ENCODE peak calls at places on chromosomes 12 and 14, in five cellular contexts. S, F, A, N and O are unnamed samples.

GRCh38 chr12:91704446-91704845 is 441.2 kb downstream of the BTG1 start:
- DNase-seq in S (peak), F (no peak), A (no peak), N (no peak), O (no peak)

GRCh38 chr14:85358136-85358785 is 171.7 kb upstream of the FLRT2 start:
- DNase-seq in S (no peak), F (no peak), A (no peak), N (no peak), O (no peak)

GRCh38 chr12:92299744-92300143 is 154.1 kb upstream of the BTG1 start:
- DNase-seq in S (no peak), F (no peak), A (no peak), N (no peak), O (no peak)

GRCh38 chr12:98901189-98901588 is 256.1 kb downstream of the APAF1 start:
- DNase-seq in S (no peak), F (no peak), A (no peak), N (no peak), O (no peak)

GRCh38 chr14:30872602-30873001 is 1.8 kb upstream of the COCH start:
- DNase-seq in S (no peak), F (no peak), A (no peak), N (no peak), O (no peak)

GRCh38 chr12:56487448-56488040 is 417 bp downstream of the GLS2 start:
- DNase-seq in S (no peak), F (no peak), A (no peak), N (peak), O (no peak)

GRCh38 chr14:65849558-65849957 is 437.0 kb downstream of the FUT8 start:
- DNase-seq in S (no peak), F (no peak), A (no peak), N (no peak), O (no peak)

GRCh38 chr12:50545783-50546182 is 41.0 kb downstream of the DIP2B start:
- DNase-seq in S (no peak), F (no peak), A (no peak), N (no peak), O (no peak)

GRCh38 chr12:48970702-48971334 is 717 bp downstream of the WNT10B start:
- DNase-seq in S (no peak), F (peak), A (no peak), N (no peak), O (no peak)

GRCh38 chr14:104138098-104138890 is at the start of gene KIF26A:
- DNase-seq in S (peak), F (peak), A (no peak), N (no peak), O (no peak)

GRCh38 chr12:96886998-96887677 is 19.9 kb upstream of the NEDD1 start:
- DNase-seq in S (no peak), F (no peak), A (no peak), N (no peak), O (no peak)

GRCh38 chr12:67893003-67893402 is 96.2 kb upstream of the IFNG-AS1 start:
- DNase-seq in S (no peak), F (no peak), A (no peak), N (no peak), O (no peak)

GRCh38 chr12:57215668-57216013 is 953 bp upstream of the NXPH4 start:
- DNase-seq in S (no peak), F (no peak), A (no peak), N (no peak), O (peak)

GRCh38 chr12:67650528-67651379 is 2.2 kb downstream of the DYRK2 start:
- DNase-seq in S (no peak), F (no peak), A (no peak), N (no peak), O (no peak)

GRCh38 chr12:51082561-51083139 is 746 bp downstream of the CSRNP2 start:
- DNase-seq in S (peak), F (no peak), A (no peak), N (peak), O (no peak)

GRCh38 chr12:43407816-43408645 is 144.0 kb downstream of the ADAMTS20 start:
- DNase-seq in S (no peak), F (no peak), A (no peak), N (no peak), O (no peak)

GRCh38 chr14:64801800-64802199 is 77.9 kb downstream of the SPTB start:
- DNase-seq in S (peak), F (peak), A (no peak), N (peak), O (no peak)

GRCh38 chr14:38207830-38208815 is at the start of gene SSTR1:
- DNase-seq in S (no peak), F (no peak), A (no peak), N (peak), O (no peak)

GRCh38 chr12:66823857-66824570 is 145.1 kb upstream of the GRIP1 start:
- DNase-seq in S (peak), F (no peak), A (no peak), N (no peak), O (no peak)

GRCh38 chr14:54762296-54762695 is 140.3 kb downstream of the GCH1 start:
- DNase-seq in S (no peak), F (peak), A (no peak), N (no peak), O (no peak)

GRCh38 chr12:6937481-6938352 is 5.9 kb upstream of the RNU7-1 start:
- DNase-seq in S (peak), F (peak), A (peak), N (peak), O (no peak)

GRCh38 chr14:34682787-34683321 is 31.5 kb downstream of the CFL2 start:
- DNase-seq in S (no peak), F (no peak), A (no peak), N (no peak), O (no peak)

GRCh38 chr12:104742551-104742961 is 215.5 kb downstream of the SLC41A2 start:
- DNase-seq in S (no peak), F (no peak), A (no peak), N (no peak), O (no peak)

GRCh38 chr12:101172316-101172715 is 37.7 kb downstream of the SLC5A8 start:
- DNase-seq in S (peak), F (peak), A (no peak), N (peak), O (peak)

GRCh38 chr12:124381454-124382207 is 86.7 kb downstream of the RFLNA start:
- DNase-seq in S (peak), F (no peak), A (no peak), N (no peak), O (no peak)

GRCh38 chr12:124380793-124381453 is 86.0 kb downstream of the RFLNA start:
- DNase-seq in S (no peak), F (no peak), A (no peak), N (no peak), O (no peak)

GRCh38 chr12:124379379-124379937 is 84.6 kb downstream of the RFLNA start:
- DNase-seq in S (no peak), F (no peak), A (no peak), N (no peak), O (no peak)

GRCh38 chr12:124377981-124378509 is 83.2 kb downstream of the RFLNA start:
- DNase-seq in S (no peak), F (no peak), A (no peak), N (no peak), O (no peak)

GRCh38 chr12:124379938-124380754 is 85.3 kb downstream of the RFLNA start:
- DNase-seq in S (peak), F (no peak), A (no peak), N (no peak), O (no peak)
- TF ChIP-seq KDM1A in S (no peak), F (no peak), A (no peak), N (no peak), O (no peak)

GRCh38 chr12:26275313-26276257 is 80.2 kb downstream of the SSPN start:
- DNase-seq in S (peak), F (no peak), A (no peak), N (peak), O (no peak)

GRCh38 chr12:26271889-26272492 is 76.6 kb downstream of the SSPN start:
- DNase-seq in S (peak), F (no peak), A (peak), N (no peak), O (no peak)

GRCh38 chr12:26276709-26277108 is 81.3 kb downstream of the SSPN start:
- DNase-seq in S (no peak), F (no peak), A (no peak), N (no peak), O (no peak)

GRCh38 chr12:26273811-26274210 is 78.4 kb downstream of the SSPN start:
- DNase-seq in S (no peak), F (peak), A (no peak), N (no peak), O (no peak)

GRCh38 chr12:26274441-26275312 is 79.3 kb downstream of the SSPN start:
- DNase-seq in S (peak), F (peak), A (peak), N (peak), O (no peak)
- TF ChIP-seq KDM1A in S (no peak), F (peak), A (no peak), N (peak), O (no peak)

GRCh38 chr14:60002819-60003492 is 83.0 kb downstream of the LRRC9 start:
- DNase-seq in S (no peak), F (no peak), A (no peak), N (peak), O (no peak)
- TF ChIP-seq KDM1A in S (no peak), F (no peak), A (no peak), N (no peak), O (no peak)

GRCh38 chr14:68762944-68763831 is 29.7 kb downstream of the ZFP36L1 start:
- DNase-seq in S (no peak), F (peak), A (no peak), N (peak), O (no peak)
- TF ChIP-seq KDM1A in S (no peak), F (peak), A (no peak), N (no peak), O (no peak)

GRCh38 chr14:25041484-25041883 is 8.5 kb downstream of the STXBP6 start:
- DNase-seq in S (no peak), F (no peak), A (no peak), N (no peak), O (no peak)

GRCh38 chr14:25044299-25044698 is 5.6 kb downstream of the STXBP6 start:
- DNase-seq in S (no peak), F (no peak), A (no peak), N (no peak), O (no peak)

GRCh38 chr14:25039933-25040332 is 10.0 kb downstream of the STXBP6 start:
- DNase-seq in S (no peak), F (no peak), A (no peak), N (no peak), O (no peak)

GRCh38 chr14:25041898-25042297 is 8.0 kb downstream of the STXBP6 start:
- DNase-seq in S (no peak), F (no peak), A (no peak), N (no peak), O (no peak)

DNA sequence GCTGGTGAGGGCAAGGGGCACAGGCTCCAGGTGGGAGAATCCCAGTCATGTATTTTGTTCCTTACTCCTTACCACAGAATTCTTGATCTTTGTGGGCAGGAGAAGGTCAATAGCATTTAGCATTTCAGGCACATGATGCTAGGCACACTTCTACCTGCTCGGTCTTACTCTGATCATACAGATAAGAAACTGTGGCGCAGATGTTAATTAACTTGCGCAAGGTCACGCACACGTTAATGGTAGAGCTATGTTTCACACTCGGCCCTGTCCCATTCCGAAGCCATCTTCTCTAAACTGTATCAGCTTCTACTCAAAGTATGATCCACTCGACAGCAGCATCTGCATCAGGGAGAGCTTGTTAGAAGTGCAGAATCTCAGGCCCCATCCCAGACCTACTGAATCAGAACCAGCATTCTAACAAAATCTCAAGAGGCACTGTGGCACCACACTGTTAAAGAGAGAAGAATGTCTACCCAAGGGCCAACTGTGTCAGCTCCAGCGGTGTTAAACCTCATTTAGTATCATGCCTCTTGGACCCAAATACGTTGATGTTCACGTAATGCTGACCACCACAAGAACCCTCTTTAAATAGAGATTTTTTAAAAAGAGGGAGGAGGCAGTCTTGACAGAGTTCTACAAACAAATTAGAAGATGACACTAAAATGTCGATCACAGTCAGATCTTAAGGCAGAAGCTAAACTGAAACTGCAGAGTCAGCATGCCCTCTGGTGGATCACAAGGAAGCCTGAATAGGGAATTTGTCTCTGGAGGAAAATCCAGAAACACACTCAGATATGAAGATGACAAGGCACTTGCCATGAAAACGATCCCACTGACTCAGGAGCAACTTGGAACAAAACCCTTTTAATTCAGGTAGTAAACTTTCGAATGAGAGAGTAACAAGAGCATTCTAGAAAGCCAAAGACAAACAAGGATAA is 7.3 kb downstream of the STXBP6 start:
- DNase-seq in S (peak), F (no peak), A (no peak), N (peak), O (no peak)
- TF ChIP-seq KDM1A in S (no peak), F (no peak), A (no peak), N (no peak), O (no peak)

GRCh38 chr14:29536886-29537511 is 390.6 kb downstream of the PRKD1 start:
- DNase-seq in S (peak), F (no peak), A (no peak), N (peak), O (no peak)
- TF ChIP-seq KDM1A in S (no peak), F (no peak), A (no peak), N (no peak), O (no peak)

GRCh38 chr12:62263956-62264355 is 3.8 kb downstream of the USP15 start:
- DNase-seq in S (no peak), F (no peak), A (no peak), N (no peak), O (no peak)
- TF ChIP-seq KDM1A in S (no peak), F (no peak), A (no peak), N (no peak), O (no peak)

GRCh38 chr12:123931686-123932321 is 40.8 kb downstream of the CCDC92 start:
- DNase-seq in S (no peak), F (no peak), A (no peak), N (no peak), O (no peak)

GRCh38 chr12:123934829-123935228 is 37.8 kb downstream of the CCDC92 start:
- DNase-seq in S (no peak), F (no peak), A (no peak), N (no peak), O (no peak)

GRCh38 chr12:123935956-123936355 is 36.7 kb downstream of the CCDC92 start:
- DNase-seq in S (no peak), F (no peak), A (no peak), N (no peak), O (no peak)

GRCh38 chr12:123934016-123934620 is 38.5 kb downstream of the CCDC92 start:
- DNase-seq in S (no peak), F (no peak), A (no peak), N (no peak), O (no peak)

GRCh38 chr12:123933214-123933613 is 39.4 kb downstream of the CCDC92 start:
- DNase-seq in S (no peak), F (no peak), A (no peak), N (no peak), O (no peak)
- TF ChIP-seq KDM1A in S (no peak), F (no peak), A (no peak), N (no peak), O (no peak)